ENCODE peak calls at places on chromosomes 3 and 15, in four cellular contexts. H is fibroblast of the aortic adventitia, W is heart left ventricle, K is GM13976. M is an unnamed sample.

GRCh38 chr15:98854496-98854895 is 153.1 kb downstream of the PGPEP1L start:
- DNase-seq in W (no peak), H (no peak), K (no peak), M (no peak)

GRCh38 chr15:69394556-69395282 is 19.4 kb upstream of the KIF23 start:
- DNase-seq in K (peak), H (peak), W (peak), M (peak)

GRCh38 chr3:107085261-107085660 is 292.0 kb upstream of the CCDC54 start:
- DNase-seq in H (peak), W (no peak), K (no peak), M (peak)

GRCh38 chr3:56753206-56753605 is 48.5 kb downstream of the ARHGEF3 start:
- DNase-seq in H (peak), W (no peak), K (peak), M (peak)

GRCh38 chr15:70650567-70650966 is 112.8 kb downstream of the UACA start:
- DNase-seq in K (no peak), H (no peak), W (no peak), M (no peak)

GRCh38 chr3:178561239-178561638 is 25.0 kb downstream of the KCNMB2 start:
- DNase-seq in K (no peak), H (no peak), W (no peak), M (no peak)

GRCh38 chr3:171255236-171255806 is 204.9 kb downstream of the TNIK start:
- DNase-seq in K (peak), H (no peak), W (no peak), M (no peak)

GRCh38 chr3:38084019-38084968 is 45.3 kb downstream of the DLEC1 start:
- DNase-seq in K (no peak), W (no peak), H (peak), M (peak)

GRCh38 chr3:194396897-194397756 is 1.9 kb downstream of the GP5 start:
- DNase-seq in K (peak), W (no peak), H (no peak), M (no peak)

DNA sequence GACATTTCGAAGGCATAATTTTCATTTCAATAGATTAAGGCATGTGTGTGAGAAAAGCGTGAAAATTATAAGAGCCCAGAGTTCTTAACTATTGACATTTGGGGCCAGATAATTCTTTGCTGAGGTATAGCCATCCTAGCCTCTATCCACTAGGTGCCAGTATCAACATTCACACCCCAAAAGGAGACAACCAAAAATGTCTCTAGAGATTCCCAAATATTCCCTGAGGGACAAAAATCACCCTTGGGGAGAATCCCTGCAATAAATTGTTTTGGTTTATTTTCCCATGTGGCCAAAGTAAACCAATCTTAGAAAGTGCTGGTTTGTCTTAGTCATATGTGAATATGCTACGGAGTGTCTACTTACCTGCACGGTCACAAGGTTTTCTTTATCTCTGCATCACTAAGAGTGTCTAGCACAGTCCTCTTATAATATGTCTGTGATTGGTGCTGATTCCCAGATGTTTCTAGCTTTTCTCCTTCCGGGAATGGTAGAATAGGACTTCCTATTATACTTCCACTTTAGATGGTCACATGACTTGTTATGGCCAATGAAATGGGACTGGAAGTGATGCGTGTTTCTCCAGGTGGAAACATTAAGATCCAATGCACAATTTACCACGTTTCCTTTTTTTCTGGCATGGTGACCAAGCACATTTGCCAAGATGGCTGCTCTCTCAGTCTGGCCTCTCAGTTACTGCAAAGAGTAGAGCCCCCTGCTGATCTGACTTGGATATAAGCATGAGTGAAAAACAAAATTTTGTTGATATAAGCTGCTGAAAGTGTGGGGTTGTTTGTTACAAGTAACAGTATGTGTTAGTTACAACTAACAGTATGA is 8.0 kb upstream of the KBTBD8 start:
- DNase-seq in H (peak), W (no peak), K (peak), M (peak)
- TF ChIP-seq CTCF in H (peak), W (peak), K (peak), M (peak)

DNA sequence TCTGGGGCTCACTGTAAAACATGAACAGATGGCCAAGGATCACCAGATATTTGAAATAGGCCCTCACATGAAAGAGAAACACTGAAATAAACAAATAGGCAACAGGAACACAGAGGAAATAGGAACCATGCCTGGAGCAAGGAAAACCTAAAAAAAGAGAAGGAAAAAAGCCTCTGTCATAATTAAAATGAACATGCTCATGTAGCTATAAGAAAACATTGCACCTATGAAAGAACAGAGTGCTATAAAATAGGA is 102.4 kb downstream of the RAB11A start:
- DNase-seq in H (no peak), K (no peak), W (no peak), M (no peak)
- TF ChIP-seq CTCF in H (no peak), K (no peak), W (no peak), M (no peak)

GRCh38 chr15:44296625-44297524 is 8.4 kb downstream of the GOLM2 start:
- DNase-seq in W (no peak), K (no peak), H (peak), M (peak)

GRCh38 chr15:44299997-44300396 is 11.5 kb downstream of the GOLM2 start:
- DNase-seq in H (no peak), K (no peak), W (no peak), M (no peak)

GRCh38 chr15:44295909-44296420 is 7.4 kb downstream of the GOLM2 start:
- DNase-seq in K (no peak), H (no peak), W (no peak), M (no peak)

GRCh38 chr15:44300567-44300966 is 12.0 kb downstream of the GOLM2 start:
- DNase-seq in H (no peak), W (no peak), K (no peak), M (no peak)

GRCh38 chr15:44298878-44299277 is 10.4 kb downstream of the GOLM2 start:
- DNase-seq in W (no peak), H (no peak), K (no peak), M (peak)
- TF ChIP-seq CTCF in W (no peak), H (peak), K (no peak), M (peak)

GRCh38 chr3:108877906-108878305 is 55.3 kb downstream of the TRAT1 start:
- DNase-seq in H (no peak), K (no peak), W (no peak), M (no peak)

GRCh38 chr3:108882762-108883161 is 60.2 kb downstream of the TRAT1 start:
- DNase-seq in W (no peak), K (no peak), H (no peak), M (no peak)

GRCh38 chr3:108883373-108883772 is 60.8 kb downstream of the TRAT1 start:
- DNase-seq in H (no peak), W (no peak), K (no peak), M (no peak)

DNA sequence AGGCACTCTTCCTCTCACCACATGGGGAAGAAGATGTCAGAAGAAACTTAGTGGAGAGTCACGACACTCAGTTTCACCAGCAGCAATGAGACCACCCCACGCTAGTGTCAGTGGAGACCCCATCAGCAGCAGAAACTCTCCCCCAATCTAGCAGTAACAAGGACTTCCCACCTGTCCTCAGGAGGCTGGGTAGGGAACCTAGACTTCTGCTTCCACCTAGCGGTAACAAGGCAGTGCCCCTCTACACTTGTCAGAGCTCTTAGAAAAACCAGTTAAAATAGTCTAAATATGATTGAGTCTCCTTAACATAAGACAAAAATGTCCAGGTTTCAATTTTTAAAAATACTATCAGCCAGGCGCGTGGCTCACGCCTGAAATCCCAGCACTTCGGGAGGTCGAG is 57.3 kb downstream of the TRAT1 start:
- DNase-seq in K (no peak), W (no peak), H (no peak), M (no peak)
- TF ChIP-seq CTCF in K (no peak), W (no peak), H (no peak), M (no peak)

DNA sequence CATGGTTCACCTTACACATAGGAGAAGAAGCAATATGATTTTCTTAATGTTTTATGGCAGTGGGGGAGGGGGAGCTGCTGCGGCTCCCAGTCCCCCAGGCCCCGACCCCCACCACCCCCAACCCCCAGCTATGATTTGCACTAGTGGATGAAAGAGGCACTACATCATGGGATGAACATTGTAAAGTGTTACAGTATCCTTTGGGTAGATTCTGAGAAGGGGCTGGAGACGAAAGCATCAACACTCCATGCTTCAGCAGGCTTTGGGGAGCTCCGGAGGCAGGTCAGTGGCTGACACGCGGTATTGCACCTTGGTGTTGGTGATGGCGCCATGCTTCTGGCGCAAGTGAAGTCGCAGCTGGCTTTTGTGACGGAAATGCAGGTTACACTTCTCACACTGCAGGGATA is 19.9 kb upstream of the RTP2 start:
- DNase-seq in W (no peak), H (no peak), K (no peak), M (no peak)
- TF ChIP-seq CTCF in W (no peak), H (no peak), K (no peak), M (peak)

M was measured in fibroblast of mammary gland.